ENCODE peak calls at places on chromosomes 12 and 14, in five cellular contexts. M is A549, Q is SK-N-SH, L is H1, X is IMR-90. I is an unnamed sample.

GRCh38 chr14:66955159-66955558 is 234.1 kb upstream of the GARIN2 start:
- DNase-seq in X (no peak), L (no peak), M (no peak), Q (no peak), I (no peak)

GRCh38 chr12:46218509-46219095 is 50.2 kb downstream of the SLC38A1 start:
- DNase-seq in X (no peak), Q (no peak), M (no peak), L (no peak), I (no peak)

GRCh38 chr14:99035712-99036593 is 236.0 kb downstream of the BCL11B start:
- DNase-seq in X (peak), Q (peak), M (peak), L (peak), I (no peak)

GRCh38 chr12:100793182-100793581 is 1.4 kb upstream of the ANO4 start:
- DNase-seq in Q (no peak), M (no peak), X (peak), L (no peak), I (no peak)

GRCh38 chr14:98925362-98926040 is 346.5 kb downstream of the BCL11B start:
- DNase-seq in X (no peak), Q (no peak), M (no peak), L (no peak), I (no peak)

GRCh38 chr12:99455350-99456037 is 192.1 kb upstream of the GARIN6 start:
- DNase-seq in L (peak), Q (no peak), M (peak), X (no peak), I (no peak)

GRCh38 chr12:118274066-118274465 is 98.6 kb downstream of the TAOK3 start:
- DNase-seq in M (no peak), Q (no peak), L (no peak), X (no peak), I (no peak)

GRCh38 chr12:79690156-79690605 is 583 bp downstream of the PAWR start:
- DNase-seq in M (peak), X (peak), Q (peak), L (no peak), I (no peak)

GRCh38 chr12:28026701-28027100 is 54.2 kb upstream of the PTHLH start:
- DNase-seq in Q (no peak), X (no peak), L (no peak), M (peak), I (no peak)

GRCh38 chr14:71498151-71498734 is 434.0 kb upstream of the RGS6 start:
- DNase-seq in L (no peak), M (no peak), Q (no peak), X (peak), I (no peak)

GRCh38 chr14:44490966-44491365 is 16.1 kb downstream of the FSCB start:
- DNase-seq in M (no peak), Q (no peak), L (no peak), X (no peak), I (no peak)

GRCh38 chr12:9707864-9708808 is 24.8 kb downstream of the CLECL1 start:
- DNase-seq in Q (peak), M (peak), X (peak), L (no peak), I (peak)

GRCh38 chr14:22588419-22589095 is 467 bp downstream of the DAD1 start:
- DNase-seq in X (no peak), M (no peak), Q (no peak), L (no peak), I (no peak)

GRCh38 chr12:10634427-10634826 is 21.0 kb upstream of the MAGOHB start:
- DNase-seq in L (no peak), X (peak), Q (no peak), M (no peak), I (no peak)

DNA sequence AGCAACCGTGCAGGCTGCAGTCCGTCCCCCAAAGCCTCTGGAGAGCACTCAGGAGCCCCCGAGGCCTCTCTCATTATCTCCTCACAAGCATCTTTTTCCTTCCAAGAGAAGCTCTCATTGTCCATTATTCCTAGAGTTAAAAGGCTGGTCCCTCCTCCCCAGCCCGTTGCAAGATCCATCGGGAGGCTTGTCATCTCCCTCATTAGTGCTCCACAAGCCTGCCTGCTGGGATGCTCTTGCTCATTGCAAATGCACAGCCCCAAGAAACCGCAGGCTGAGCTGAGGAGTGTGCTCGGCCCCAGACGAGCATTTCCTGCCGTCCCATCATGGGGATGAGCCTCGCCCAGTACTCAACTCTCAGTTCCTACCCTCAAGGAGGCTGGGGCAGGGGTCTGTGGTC is 23.3 kb downstream of the NUAK1 start:
- DNase-seq in L (no peak), X (no peak), M (no peak), Q (no peak), I (no peak)
- TF ChIP-seq RFX5 in L (no peak), X (no peak), M (no peak), Q (no peak), I (no peak)

GRCh38 chr14:39366460-39367386 is 65.5 kb downstream of the FBXO33 start:
- DNase-seq in M (no peak), L (no peak), Q (no peak), X (no peak), I (no peak)

GRCh38 chr14:39365354-39365753 is 66.9 kb downstream of the FBXO33 start:
- DNase-seq in M (no peak), X (no peak), L (no peak), Q (no peak), I (no peak)

GRCh38 chr14:39368261-39368959 is 63.8 kb downstream of the FBXO33 start:
- DNase-seq in L (peak), Q (peak), M (peak), X (peak), I (peak)

GRCh38 chr14:39367387-39367751 is 64.9 kb downstream of the FBXO33 start:
- DNase-seq in X (no peak), L (peak), Q (no peak), M (no peak), I (no peak)

DNA sequence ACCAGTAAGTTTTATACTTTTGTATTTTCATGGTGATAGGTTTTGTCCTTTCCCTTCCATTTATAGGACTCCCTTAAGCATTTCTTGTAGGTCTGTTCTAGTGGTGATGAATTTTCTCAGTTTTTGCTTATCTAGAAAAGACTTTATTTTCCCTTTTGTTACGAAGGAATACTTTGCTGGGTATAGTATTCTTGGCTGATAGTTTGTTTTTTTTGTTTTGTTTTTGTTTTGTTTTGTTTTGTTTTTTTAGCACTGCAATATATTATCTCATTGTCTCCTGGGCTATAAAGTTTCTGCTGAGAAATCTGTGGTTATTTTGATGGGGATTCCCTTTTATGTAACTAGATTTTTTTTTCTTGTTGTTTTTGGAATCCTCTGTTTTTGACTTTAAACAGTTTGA is 67.7 kb downstream of the FBXO33 start:
- DNase-seq in X (no peak), L (no peak), Q (no peak), M (no peak), I (no peak)
- TF ChIP-seq RFX5 in X (no peak), L (no peak), Q (no peak), M (no peak), I (no peak)

DNA sequence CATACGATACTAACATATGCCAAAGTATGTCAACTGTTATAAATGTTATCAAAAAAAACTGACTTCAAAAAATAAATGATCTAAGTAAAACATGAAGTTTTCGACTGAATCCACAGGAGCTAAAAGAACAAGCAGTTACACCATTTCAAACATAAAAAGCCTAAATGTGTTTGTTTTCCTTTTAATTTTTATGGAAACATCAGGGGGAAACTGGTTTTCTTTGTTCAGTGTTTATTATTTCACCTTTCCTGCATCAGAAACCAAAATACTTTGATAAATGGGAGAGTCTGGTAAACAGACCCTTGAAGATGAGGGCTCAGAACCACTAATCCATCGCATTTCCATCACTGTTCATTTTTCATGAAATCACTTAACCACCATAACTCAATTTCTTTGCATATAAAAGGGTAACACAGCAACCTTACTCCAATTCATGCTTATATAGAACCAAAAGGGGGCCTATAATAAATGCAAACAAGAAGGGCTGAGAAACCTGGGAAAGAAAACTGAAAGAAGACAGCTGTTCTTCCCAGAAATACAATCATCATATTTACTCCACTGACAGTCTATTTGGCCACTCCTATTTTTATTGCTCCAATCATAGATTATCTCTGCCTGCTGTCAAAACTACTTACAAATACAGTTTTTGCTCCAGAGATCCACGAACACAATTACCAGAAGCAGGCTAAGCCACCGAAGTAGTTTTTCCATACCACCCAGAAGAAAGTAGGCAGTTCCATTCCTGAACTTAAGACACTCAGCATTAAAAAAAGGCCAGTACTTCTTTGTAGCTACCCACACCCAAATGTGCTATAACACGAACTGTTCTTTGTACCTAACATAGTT is 16.9 kb downstream of the FGD6 start:
- DNase-seq in M (peak), L (no peak), X (no peak), Q (no peak), I (no peak)
- TF ChIP-seq RFX5 in M (no peak), L (no peak), X (no peak), Q (no peak), I (no peak)

DNA sequence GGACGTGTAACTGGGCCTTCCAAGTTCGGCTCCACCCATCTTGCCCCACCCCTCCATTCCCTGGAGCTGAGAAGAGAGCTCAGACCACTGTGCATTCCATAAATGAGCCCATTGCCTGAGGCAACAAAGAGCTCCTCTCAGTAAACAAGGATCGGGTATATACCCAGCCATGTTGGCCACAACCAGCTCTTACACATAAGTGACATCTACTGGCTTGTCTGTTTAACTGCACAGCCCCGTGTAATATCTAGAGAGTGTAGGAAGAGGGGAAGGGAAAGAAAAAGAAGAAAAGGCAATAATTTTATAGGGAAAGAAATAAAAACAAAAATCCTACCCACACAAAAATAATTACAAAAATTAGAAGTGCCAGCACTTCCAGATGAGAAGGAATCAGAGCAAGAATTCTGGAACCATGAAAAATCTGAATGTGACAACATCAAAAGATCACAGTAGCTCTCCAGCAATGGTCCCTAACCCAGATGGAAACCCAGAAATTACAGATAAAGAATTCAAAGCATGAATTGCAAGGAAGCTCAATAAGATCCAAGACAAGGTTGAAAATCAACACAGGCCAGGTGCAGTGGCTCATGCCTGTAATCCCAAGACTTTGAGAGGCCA is 308.1 kb downstream of the RPAP3 start:
- DNase-seq in X (peak), L (no peak), Q (no peak), M (peak), I (no peak)
- TF ChIP-seq RFX5 in X (no peak), L (no peak), Q (no peak), M (no peak), I (no peak)

GRCh38 chr14:60722836-60723217 is 1.3 kb downstream of the SIX4 start:
- DNase-seq in L (no peak), X (peak), Q (no peak), M (peak), I (peak)

GRCh38 chr14:60721331-60722162 is 2.6 kb downstream of the SIX4 start:
- DNase-seq in M (peak), L (no peak), X (peak), Q (peak), I (no peak)

GRCh38 chr14:60722163-60722835 is 1.9 kb downstream of the SIX4 start:
- DNase-seq in M (peak), X (peak), L (no peak), Q (peak), I (peak)

GRCh38 chr14:60724080-60724618 is at the start of gene SIX4:
- DNase-seq in X (peak), M (peak), Q (peak), L (peak), I (peak)

DNA sequence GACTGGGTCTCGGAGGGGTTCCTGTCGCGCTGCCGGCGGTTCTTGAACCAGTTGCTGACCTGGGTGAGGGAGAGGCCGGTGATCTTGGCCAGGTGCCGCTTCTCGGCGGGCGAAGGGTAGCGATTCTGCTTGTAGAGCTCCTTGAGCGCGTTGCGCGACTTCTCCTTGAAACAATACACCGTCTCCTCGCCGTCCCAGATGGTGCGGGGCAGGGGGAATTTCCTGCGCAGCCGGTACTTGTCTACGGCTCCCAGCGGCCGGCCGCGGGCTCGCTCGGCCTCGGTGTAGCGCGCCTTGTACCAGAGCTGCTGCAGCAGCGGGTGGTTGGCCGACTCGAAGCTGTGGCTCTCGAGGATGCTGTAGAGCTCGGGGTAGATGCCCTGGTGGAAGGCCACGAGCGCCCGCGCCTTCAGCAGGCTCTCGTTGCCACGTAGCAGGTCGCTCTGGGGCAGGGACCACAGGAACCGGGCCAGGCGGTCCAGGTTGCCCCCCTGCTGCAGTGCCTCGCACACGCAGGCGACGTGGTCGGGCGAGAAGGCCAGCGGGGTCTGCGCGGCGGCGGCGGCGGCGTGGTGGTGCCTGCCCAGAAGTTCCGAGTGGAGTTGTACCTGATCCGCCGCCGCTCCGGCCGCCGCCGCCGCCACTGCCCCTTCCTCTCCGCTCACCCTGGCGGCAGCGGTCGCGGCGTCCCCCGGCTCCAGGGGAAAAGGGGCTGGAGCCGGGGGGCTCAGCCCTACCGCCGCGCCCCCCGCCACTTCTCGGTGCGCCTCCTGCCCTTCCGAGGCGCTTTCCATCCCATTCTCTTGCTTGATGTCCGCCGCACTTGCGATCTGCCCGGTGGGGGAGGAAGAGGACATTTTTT is 702 bp downstream of the SIX4 start:
- DNase-seq in Q (peak), M (peak), X (peak), L (no peak), I (peak)
- TF ChIP-seq RFX5 in Q (no peak), M (no peak), X (no peak), L (no peak), I (no peak)

DNA sequence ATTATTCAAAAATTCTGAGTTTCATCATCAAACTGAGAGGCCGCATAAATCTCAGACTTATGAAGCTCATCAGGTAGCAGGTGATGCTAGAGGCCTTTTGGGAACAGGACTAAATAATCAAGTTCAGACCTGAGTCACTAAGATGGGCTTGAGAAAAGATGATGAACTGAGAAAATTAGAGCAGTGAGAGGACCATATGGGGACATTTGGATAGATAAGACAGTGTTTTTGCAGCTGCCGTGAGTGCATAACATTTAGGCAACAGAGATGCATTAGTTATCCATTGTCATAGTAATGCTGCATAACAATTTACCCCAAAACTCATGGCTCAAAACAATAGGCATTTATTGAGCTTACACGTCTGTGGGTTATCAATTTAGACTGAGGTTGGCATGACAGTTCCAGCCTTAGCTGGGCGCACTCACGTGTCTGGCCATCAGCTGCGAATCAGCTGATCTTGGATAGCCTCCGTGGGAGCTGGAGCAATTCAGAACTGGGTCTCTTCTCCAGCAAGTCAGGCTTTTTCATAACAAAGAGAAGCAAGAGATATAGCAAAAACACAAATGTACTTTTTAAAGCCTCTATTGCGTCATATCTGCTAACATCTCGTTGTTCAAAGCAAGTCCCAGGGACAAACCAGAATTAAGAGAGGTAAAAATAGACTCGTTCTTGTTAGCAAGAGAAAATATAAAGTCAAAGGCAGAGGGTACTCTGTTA is 72.8 kb downstream of the CAPZA3 start:
- DNase-seq in Q (no peak), M (no peak), L (no peak), X (no peak), I (no peak)
- TF ChIP-seq RFX5 in Q (no peak), M (no peak), L (no peak), X (no peak), I (no peak)

GRCh38 chr14:51462182-51462581 is 189.5 kb upstream of the FRMD6 start:
- DNase-seq in Q (no peak), M (no peak), X (no peak), L (no peak), I (no peak)

GRCh38 chr14:51457858-51458562 is 193.7 kb upstream of the FRMD6 start:
- DNase-seq in L (no peak), M (no peak), Q (no peak), X (no peak), I (no peak)

GRCh38 chr14:51455041-51455835 is 196.5 kb upstream of the FRMD6 start:
- DNase-seq in M (no peak), X (no peak), Q (no peak), L (no peak), I (no peak)

GRCh38 chr14:51460051-51460450 is 191.7 kb upstream of the FRMD6 start:
- DNase-seq in Q (no peak), X (peak), M (no peak), L (no peak), I (no peak)

DNA sequence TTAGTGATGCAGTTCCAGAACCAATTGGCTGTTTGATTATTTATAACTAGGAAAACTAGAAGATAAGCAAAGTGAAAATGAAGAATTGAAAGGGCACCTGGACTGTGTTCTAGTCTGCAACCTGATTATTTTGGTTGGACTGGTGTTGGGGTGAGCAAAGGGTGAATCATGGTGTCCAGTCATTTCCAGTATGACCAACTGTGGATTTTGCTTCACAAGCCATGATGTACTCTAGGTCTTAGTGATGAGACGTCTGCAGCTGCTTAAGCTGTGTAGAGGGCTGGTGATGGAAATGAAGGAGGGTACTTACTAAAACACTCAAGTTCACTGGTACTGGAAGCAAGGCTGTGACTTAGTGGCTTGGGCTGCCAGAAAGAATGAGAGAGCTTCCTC is 193.2 kb upstream of the FRMD6 start:
- DNase-seq in M (no peak), X (peak), L (no peak), Q (no peak), I (no peak)
- TF ChIP-seq RFX5 in M (no peak), X (no peak), L (no peak), Q (no peak), I (no peak)

GRCh38 chr12:6950401-6950801 is 755 bp upstream of the PTPN6 start:
- DNase-seq in L (no peak), Q (peak), M (no peak), X (no peak), I (no peak)
- TF ChIP-seq RFX5 in L (no peak), Q (no peak), M (no peak), X (no peak), I (no peak)

DNA sequence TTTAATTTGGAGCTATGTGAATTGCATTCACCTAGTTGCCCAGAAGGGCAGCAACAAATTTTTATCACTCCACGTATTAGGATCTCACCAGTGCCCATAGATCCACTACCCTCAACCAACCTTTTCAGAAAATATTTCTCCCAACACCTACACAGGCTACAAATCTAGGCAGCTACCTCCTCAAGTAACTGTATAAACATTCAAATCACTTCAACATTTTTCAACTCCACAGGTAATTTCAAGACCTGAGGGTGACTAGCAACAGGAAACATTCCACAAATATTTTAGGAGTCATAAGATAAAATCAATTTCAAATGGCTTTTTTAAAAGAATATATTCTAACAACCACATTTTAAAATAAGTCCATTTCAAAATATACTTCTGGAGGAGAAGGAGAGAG is 12.9 kb downstream of the PHLDA1 start:
- DNase-seq in X (no peak), M (no peak), Q (no peak), L (no peak), I (no peak)
- TF ChIP-seq RFX5 in X (no peak), M (no peak), Q (no peak), L (no peak), I (no peak)

GRCh38 chr14:104882325-104882973 is 17.4 kb downstream of the CEP170B start:
- DNase-seq in X (no peak), Q (peak), M (peak), L (peak), I (peak)
- TF ChIP-seq RFX5 in X (no peak), Q (no peak), M (no peak), L (no peak), I (no peak)

I was measured in K562.